ENCODE peak calls at places on chromosomes 12 and 14, in nine cellular contexts. One of them, this sample, is unnamed.

GRCh38 chr12:19643635-19644034 is 204.3 kb downstream of the AEBP2 start:
- DNase-seq in right cardiac atrium: no peak
- DNase-seq in foreskin keratinocyte: peak
- DNase-seq in caudate nucleus: no peak
- DNase-seq in mesenchymal stem cell: peak
- DNase-seq in substantia nigra: no peak
- DNase-seq in HEK293T: peak
- DNase-seq in iPS-NIHi11: peak
- DNase-seq in HT1080: peak
- DNase-seq in this sample: no peak

GRCh38 chr12:11746024-11746771 is 96.7 kb downstream of the ETV6 start:
- DNase-seq in right cardiac atrium: no peak
- DNase-seq in foreskin keratinocyte: peak
- DNase-seq in caudate nucleus: no peak
- DNase-seq in mesenchymal stem cell: peak
- DNase-seq in substantia nigra: no peak
- DNase-seq in HEK293T: no peak
- DNase-seq in iPS-NIHi11: no peak
- DNase-seq in HT1080: peak
- DNase-seq in this sample: no peak

GRCh38 chr12:124523071-124523470 is 44.3 kb downstream of the NCOR2 start:
- DNase-seq in right cardiac atrium: peak
- DNase-seq in foreskin keratinocyte: no peak
- DNase-seq in caudate nucleus: no peak
- DNase-seq in mesenchymal stem cell: no peak
- DNase-seq in substantia nigra: no peak
- DNase-seq in HEK293T: no peak
- DNase-seq in iPS-NIHi11: no peak
- DNase-seq in HT1080: no peak
- DNase-seq in this sample: peak

GRCh38 chr14:45249847-45250575 is 3.0 kb downstream of the MIS18BP1 start:
- DNase-seq in right cardiac atrium: no peak
- DNase-seq in foreskin keratinocyte: no peak
- DNase-seq in caudate nucleus: no peak
- DNase-seq in mesenchymal stem cell: peak
- DNase-seq in substantia nigra: no peak
- DNase-seq in HEK293T: no peak
- DNase-seq in iPS-NIHi11: no peak
- DNase-seq in HT1080: no peak
- DNase-seq in this sample: no peak

GRCh38 chr14:91348861-91349465 is 68.7 kb downstream of the CCDC88C start:
- DNase-seq in right cardiac atrium: no peak
- DNase-seq in foreskin keratinocyte: no peak
- DNase-seq in caudate nucleus: no peak
- DNase-seq in mesenchymal stem cell: no peak
- DNase-seq in substantia nigra: no peak
- DNase-seq in HEK293T: no peak
- DNase-seq in iPS-NIHi11: no peak
- DNase-seq in HT1080: no peak
- DNase-seq in this sample: no peak

GRCh38 chr14:22336031-22336430 is 253.0 kb downstream of the DAD1 start:
- DNase-seq in right cardiac atrium: no peak
- DNase-seq in foreskin keratinocyte: no peak
- DNase-seq in caudate nucleus: no peak
- DNase-seq in mesenchymal stem cell: peak
- DNase-seq in substantia nigra: no peak
- DNase-seq in HEK293T: no peak
- DNase-seq in iPS-NIHi11: no peak
- DNase-seq in HT1080: no peak
- DNase-seq in this sample: no peak

GRCh38 chr12:27330846-27331245 is 1.8 kb upstream of the BMAL2 start:
- DNase-seq in right cardiac atrium: no peak
- DNase-seq in foreskin keratinocyte: no peak
- DNase-seq in caudate nucleus: no peak
- DNase-seq in mesenchymal stem cell: no peak
- DNase-seq in substantia nigra: no peak
- DNase-seq in HEK293T: no peak
- DNase-seq in iPS-NIHi11: peak
- DNase-seq in HT1080: no peak
- DNase-seq in this sample: no peak

GRCh38 chr12:74539261-74539660 is 1.6 kb downstream of the ATXN7L3B start:
- DNase-seq in right cardiac atrium: no peak
- DNase-seq in foreskin keratinocyte: no peak
- DNase-seq in caudate nucleus: no peak
- DNase-seq in mesenchymal stem cell: peak
- DNase-seq in substantia nigra: no peak
- DNase-seq in HEK293T: no peak
- DNase-seq in iPS-NIHi11: no peak
- DNase-seq in HT1080: no peak
- DNase-seq in this sample: no peak

GRCh38 chr14:50530358-50530757 is 2.0 kb downstream of the MAP4K5 start:
- DNase-seq in right cardiac atrium: no peak
- DNase-seq in foreskin keratinocyte: peak
- DNase-seq in caudate nucleus: no peak
- DNase-seq in mesenchymal stem cell: peak
- DNase-seq in substantia nigra: no peak
- DNase-seq in HEK293T: no peak
- DNase-seq in iPS-NIHi11: no peak
- DNase-seq in HT1080: peak
- DNase-seq in this sample: no peak

GRCh38 chr12:5746496-5746895 is 198.6 kb downstream of the ANO2 start:
- DNase-seq in right cardiac atrium: no peak
- DNase-seq in foreskin keratinocyte: no peak
- DNase-seq in caudate nucleus: no peak
- DNase-seq in mesenchymal stem cell: no peak
- DNase-seq in substantia nigra: no peak
- DNase-seq in HEK293T: no peak
- DNase-seq in iPS-NIHi11: no peak
- DNase-seq in HT1080: no peak
- DNase-seq in this sample: no peak

GRCh38 chr14:61547186-61548121 is 147.9 kb upstream of the HIF1A start:
- DNase-seq in right cardiac atrium: no peak
- DNase-seq in foreskin keratinocyte: peak
- DNase-seq in caudate nucleus: no peak
- DNase-seq in mesenchymal stem cell: peak
- DNase-seq in substantia nigra: no peak
- DNase-seq in HEK293T: no peak
- DNase-seq in iPS-NIHi11: no peak
- DNase-seq in HT1080: peak
- DNase-seq in this sample: no peak

GRCh38 chr14:64038857-64039542 is 186.2 kb downstream of the SYNE2 start:
- DNase-seq in right cardiac atrium: no peak
- DNase-seq in foreskin keratinocyte: no peak
- DNase-seq in caudate nucleus: no peak
- DNase-seq in mesenchymal stem cell: no peak
- DNase-seq in substantia nigra: no peak
- DNase-seq in HEK293T: no peak
- DNase-seq in iPS-NIHi11: no peak
- DNase-seq in HT1080: no peak
- DNase-seq in this sample: no peak

GRCh38 chr14:50527970-50528369 is 4.4 kb downstream of the MAP4K5 start:
- DNase-seq in right cardiac atrium: no peak
- DNase-seq in foreskin keratinocyte: no peak
- DNase-seq in caudate nucleus: no peak
- DNase-seq in mesenchymal stem cell: peak
- DNase-seq in substantia nigra: no peak
- DNase-seq in HEK293T: no peak
- DNase-seq in iPS-NIHi11: no peak
- DNase-seq in HT1080: peak
- DNase-seq in this sample: no peak